ENCODE peak calls at places on chromosomes 2 and 18, in six cellular contexts. F, B, Z, D, G and S are unnamed samples.

GRCh38 chr18:14975431-14975830 is 227.5 kb downstream of the ANKRD30B start:
- DNase-seq in F (no peak), B (no peak), Z (no peak), D (no peak), G (no peak), S (no peak)

GRCh38 chr2:199223791-199224190 is 233.9 kb downstream of the SATB2 start:
- DNase-seq in F (no peak), B (no peak), Z (no peak), D (no peak), G (no peak), S (peak; percentile 33)

GRCh38 chr2:19979932-19980331 is 10.0 kb downstream of the WDR35 start:
- DNase-seq in F (no peak), B (no peak), Z (no peak), D (no peak), G (no peak), S (no peak)

GRCh38 chr2:183490930-183491329 is 366.7 kb downstream of the NUP35 start:
- DNase-seq in F (no peak), B (peak; percentile 55), Z (no peak), D (no peak), G (no peak), S (peak; percentile 94)

GRCh38 chr18:58934933-58935577 is 70.4 kb downstream of the ZNF532 start:
- DNase-seq in F (no peak), B (no peak), Z (no peak), D (no peak), G (no peak), S (no peak)

GRCh38 chr2:152322222-152322621 is 12.8 kb upstream of the FMNL2 start:
- DNase-seq in F (no peak), B (no peak), Z (no peak), D (no peak), G (no peak), S (no peak)

GRCh38 chr2:189829092-189829843 is 45.0 kb downstream of the PMS1 start:
- DNase-seq in F (no peak), B (no peak), Z (no peak), D (no peak), G (no peak), S (no peak)

GRCh38 chr2:218876562-218877219 is 4.0 kb upstream of the WNT10A start:
- DNase-seq in F (no peak), B (peak; percentile 46), Z (peak; percentile 54), D (no peak), G (peak; percentile 82), S (no peak)

GRCh38 chr18:3529597-3529996 is 79.6 kb downstream of the TGIF1 start:
- DNase-seq in F (no peak), B (no peak), Z (no peak), D (no peak), G (no peak), S (no peak)

GRCh38 chr18:6521804-6522418 is 107.2 kb upstream of the L3MBTL4 start:
- DNase-seq in F (peak; percentile 2), B (peak; percentile 13), Z (no peak), D (peak; percentile 3), G (peak; percentile 17), S (no peak)

GRCh38 chr2:159592446-159592845 is 23.9 kb downstream of the BAZ2B start:
- DNase-seq in F (no peak), B (no peak), Z (no peak), D (no peak), G (no peak), S (no peak)

GRCh38 chr18:56565596-56566355 is 72.6 kb downstream of the TXNL1 start:
- DNase-seq in F (no peak), B (peak; percentile 23), Z (no peak), D (peak; percentile 72), G (no peak), S (no peak)

GRCh38 chr2:43898134-43898957 is 59.6 kb downstream of the ABCG8 start:
- DNase-seq in F (no peak), B (peak; percentile 37), Z (no peak), D (no peak), G (no peak), S (no peak)

GRCh38 chr2:86441789-86442641 is 844 bp downstream of the KDM3A start:
- DNase-seq in F (no peak), B (no peak), Z (peak; percentile 65), D (peak; percentile 26), G (peak; percentile 35), S (no peak)

GRCh38 chr2:61117534-61117933 is 44.5 kb upstream of the C2orf74 start:
- DNase-seq in F (no peak), B (peak; percentile 33), Z (no peak), D (no peak), G (no peak), S (no peak)

GRCh38 chr18:48811401-48811800 is 139.4 kb downstream of the SMAD7 start:
- DNase-seq in F (no peak), B (no peak), Z (no peak), D (no peak), G (no peak), S (no peak)

GRCh38 chr2:170005702-170006101 is 172.2 kb upstream of the MYO3B start:
- DNase-seq in F (no peak), B (no peak), Z (no peak), D (no peak), G (no peak), S (no peak)

GRCh38 chr2:235651643-235652042 is 157.8 kb downstream of the AGAP1 start:
- DNase-seq in F (no peak), B (no peak), Z (no peak), D (no peak), G (no peak), S (no peak)

GRCh38 chr2:117771969-117772630 is 42.4 kb upstream of the DDX18 start:
- DNase-seq in F (no peak), B (peak; percentile 16), Z (no peak), D (no peak), G (no peak), S (peak; percentile 17)

GRCh38 chr2:63903003-63903402 is 61.3 kb downstream of the UGP2 start:
- DNase-seq in F (no peak), B (no peak), Z (no peak), D (no peak), G (no peak), S (no peak)

GRCh38 chr2:48107326-48107925 is 201.1 kb upstream of the FBXO11 start:
- DNase-seq in F (no peak), B (peak; percentile 20), Z (no peak), D (no peak), G (no peak), S (no peak)

GRCh38 chr2:220076734-220077133 is 449.3 kb downstream of the SLC4A3 start:
- DNase-seq in F (no peak), B (peak; percentile 36), Z (no peak), D (no peak), G (peak; percentile 50), S (peak; percentile 37)

GRCh38 chr18:52667388-52667787 is 327.4 kb downstream of the DCC start:
- DNase-seq in F (no peak), B (no peak), Z (no peak), D (no peak), G (no peak), S (no peak)

DNA sequence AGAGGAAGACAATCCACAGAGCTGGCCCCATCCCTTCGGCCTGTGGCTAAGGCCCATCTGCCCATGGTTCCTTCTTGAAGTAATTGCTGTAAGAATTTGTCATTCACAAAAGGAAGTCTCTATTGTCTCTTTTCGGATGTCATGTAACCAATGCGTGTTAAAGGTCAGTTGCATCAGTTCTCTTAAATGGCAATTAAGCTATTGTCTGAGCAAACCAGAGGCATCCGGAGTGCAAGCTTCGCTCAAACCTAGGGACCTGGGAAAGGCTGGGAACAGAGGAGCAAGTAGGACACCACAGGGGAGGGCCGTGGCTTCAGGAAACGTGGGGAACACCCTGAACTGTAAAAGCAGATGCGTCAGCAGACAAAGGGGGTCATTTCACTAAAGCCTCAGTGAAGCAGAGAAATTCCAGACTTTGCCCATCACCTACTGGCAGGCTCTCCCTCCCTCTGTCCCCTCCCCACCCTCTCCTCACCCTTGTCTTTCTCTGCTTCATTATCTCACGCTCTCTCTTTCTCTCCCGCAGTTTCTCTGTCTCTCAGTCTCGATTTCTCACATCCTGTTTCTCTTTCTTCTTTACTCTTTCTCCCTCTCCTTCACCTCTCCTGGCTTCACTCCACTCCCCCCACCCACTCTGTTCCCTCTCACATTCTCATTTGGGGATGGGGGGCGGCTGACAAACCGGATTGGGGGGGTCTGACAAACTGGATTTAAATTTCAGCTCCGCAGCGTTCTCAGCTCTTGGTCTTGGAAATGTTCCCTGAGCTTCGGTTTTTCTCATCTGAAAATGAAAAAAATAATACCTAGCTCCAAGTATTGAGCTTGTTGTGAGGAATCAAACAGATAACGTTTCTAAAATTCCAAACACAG is 204.6 kb upstream of the TNP1 start:
- DNase-seq in F (peak; percentile 90), B (peak; percentile 53), Z (peak; percentile 52), D (no peak), G (peak; percentile 41), S (no peak)
- H3K4me3 ChIP-seq in F (peak overlapping the region; percentile 45), B (peak overlapping the region; percentile 25), Z (no peak overlapping the region), D (no peak overlapping the region), G (peak overlapping the region; percentile 27), S (no peak overlapping the region)

GRCh38 chr2:155810411-155810810 is 522.1 kb downstream of the NR4A2 start:
- DNase-seq in F (no peak), B (no peak), Z (no peak), D (no peak), G (no peak), S (no peak)

GRCh38 chr2:155815275-155815674 is 517.2 kb downstream of the NR4A2 start:
- DNase-seq in F (no peak), B (no peak), Z (no peak), D (no peak), G (no peak), S (no peak)

GRCh38 chr2:155815851-155816250 is 516.7 kb downstream of the NR4A2 start:
- DNase-seq in F (no peak), B (no peak), Z (no peak), D (no peak), G (no peak), S (peak; percentile 7)
- TF ChIP-seq CTCF in F (peak; percentile 61), B (no peak), Z (no peak), D (no peak), G (no peak), S (peak; percentile 51)

DNA sequence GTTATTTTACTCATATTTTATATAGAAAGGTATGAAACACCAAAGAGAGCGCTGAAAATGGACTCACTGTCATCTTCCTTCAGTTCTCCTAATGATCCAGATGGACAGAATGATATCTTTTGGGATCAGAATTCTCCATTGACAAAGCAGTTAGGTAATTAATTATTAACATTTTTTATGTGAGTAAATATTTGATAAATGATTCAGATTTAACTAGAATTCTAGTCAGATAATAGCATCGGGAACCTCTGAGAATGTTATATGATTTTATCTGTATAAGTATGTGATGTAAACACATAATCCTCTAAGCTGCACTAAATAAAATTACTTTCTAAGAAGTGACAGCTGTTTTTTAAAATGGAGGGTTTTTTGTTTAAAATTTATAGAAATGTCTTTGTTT is 2.0 kb downstream of the ETAA1 start:
- DNase-seq in F (no peak), B (no peak), Z (no peak), D (no peak), G (no peak), S (no peak)
- H3K4me3 ChIP-seq in F (no peak overlapping the region), B (no peak overlapping the region), Z (no peak overlapping the region), D (no peak overlapping the region), G (no peak overlapping the region), S (no peak overlapping the region)

DNA sequence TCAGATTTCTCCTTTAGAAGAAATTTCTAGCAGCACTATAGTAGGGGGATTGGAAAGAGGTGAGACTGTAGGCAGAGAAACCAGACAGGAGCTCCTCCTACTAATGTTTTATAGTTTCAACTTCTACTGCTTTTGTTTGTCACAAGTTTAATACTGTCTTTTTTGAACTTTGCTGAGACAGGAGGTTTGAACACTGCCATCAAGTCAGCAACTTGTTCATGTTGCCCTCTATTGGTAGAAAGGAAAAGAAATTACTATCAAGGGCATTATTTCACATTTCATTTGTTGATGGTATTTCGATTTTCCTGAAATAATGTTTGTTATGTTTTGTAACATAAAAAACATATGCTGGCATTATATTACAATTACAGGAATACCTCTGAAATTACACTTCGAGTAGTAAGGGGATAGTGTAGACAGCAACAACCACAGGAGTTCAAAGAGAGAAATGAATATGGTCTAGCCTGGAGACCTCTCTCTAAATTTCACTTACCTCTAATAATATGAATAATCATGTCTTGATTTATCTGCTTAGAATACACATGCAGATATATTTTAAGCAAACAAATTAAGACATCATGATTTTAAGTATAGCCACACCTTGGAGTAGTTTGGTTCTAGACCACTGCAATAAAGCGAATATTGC is 12.4 kb upstream of the CCDC88A start:
- DNase-seq in F (no peak), B (no peak), Z (no peak), D (no peak), G (no peak), S (no peak)
- TF ChIP-seq CTCF in F (peak; percentile 65), B (peak; percentile 56), Z (peak; percentile 53), D (peak; percentile 68), G (peak; percentile 52), S (peak; percentile 71)